ENCODE peak calls at places on chromosomes 4 and X, in nine cellular contexts. S is A673; B is left cardiac atrium; H is non-pigmented ciliary epithelial cell; E is PC-9; X is upper lobe of left lung; N is IMR-90; C is activated effector memory CD4-positive, alpha-beta T cell treated with Interleukin-2 at 50 U/mL for 16 hours; T is Caco-2. J is an unnamed sample.

GRCh38 chr4:152536545-152537182 is 772 bp upstream of the FBXW7 start:
- DNase-seq in S (peak), B (no peak), H (peak), E (no peak), X (no peak), N (peak), C (no peak), T (no peak), J (peak)

GRCh38 chr4:93147524-93148212 is 680.9 kb upstream of the ATOH1 start:
- DNase-seq in S (peak), B (no peak), H (no peak), E (no peak), X (no peak), N (no peak), C (no peak), T (no peak), J (no peak)

GRCh38 chr4:53529025-53529424 is 62.3 kb downstream of the LNX1 start:
- DNase-seq in S (no peak), B (no peak), H (no peak), E (no peak), X (no peak), N (no peak), C (no peak), T (no peak), J (no peak)

GRCh38 chr4:87499415-87500106 is 29.6 kb downstream of the SPARCL1 start:
- DNase-seq in S (no peak), B (no peak), H (no peak), E (no peak), X (no peak), N (no peak), C (no peak), T (no peak), J (no peak)

GRCh38 chrX:16160729-16161128 is 6.6 kb upstream of the MAGEB17 start:
- DNase-seq in S (no peak), B (no peak), H (peak), E (peak), X (no peak), N (peak), C (no peak), T (no peak), J (no peak)

GRCh38 chrX:24463077-24463476 is 2.0 kb upstream of the PDK3 start:
- DNase-seq in S (no peak), B (no peak), H (no peak), E (no peak), X (no peak), N (no peak), C (no peak), T (no peak), J (no peak)

GRCh38 chr4:67542076-67542475 is 3.2 kb downstream of the CENPC start:
- DNase-seq in S (no peak), B (no peak), H (no peak), E (no peak), X (no peak), N (no peak), C (no peak), T (no peak), J (no peak)

GRCh38 chr4:183960021-183960420 is 54.9 kb downstream of the STOX2 start:
- DNase-seq in S (peak), B (peak), H (no peak), E (no peak), X (peak), N (peak), C (no peak), T (peak), J (no peak)

GRCh38 chrX:41118156-41118555 is 32.9 kb downstream of the USP9X start:
- DNase-seq in S (no peak), B (no peak), H (no peak), E (no peak), X (no peak), N (no peak), C (no peak), T (no peak), J (no peak)

GRCh38 chr4:24862073-24862751 is 50.6 kb downstream of the CCDC149 start:
- DNase-seq in S (no peak), B (no peak), H (no peak), E (no peak), X (no peak), N (no peak), C (no peak), T (no peak), J (no peak)

GRCh38 chr4:180962268-180962667 is 1280.9 kb upstream of the TENM3 start:
- DNase-seq in S (no peak), B (no peak), H (no peak), E (no peak), X (no peak), N (no peak), C (no peak), T (no peak), J (no peak)

GRCh38 chrX:460116-460515 is 73.4 kb upstream of the PPP2R3B start:
- DNase-seq in S (no peak), B (no peak), H (no peak), E (no peak), X (no peak), N (no peak), C (no peak), T (no peak), J (no peak)

GRCh38 chrX:10620121-10620699 is at the start of gene MID1:
- DNase-seq in S (peak), B (peak), H (no peak), E (peak), X (peak), N (peak), C (no peak), T (peak), J (peak)

GRCh38 chr4:104870495-104871228 is 276.0 kb upstream of the TET2 start:
- DNase-seq in S (no peak), B (no peak), H (no peak), E (no peak), X (no peak), N (no peak), C (no peak), T (no peak), J (no peak)

GRCh38 chrX:22351966-22352365 is 79.3 kb downstream of the CBLL2 start:
- DNase-seq in S (no peak), B (no peak), H (no peak), E (no peak), X (no peak), N (no peak), C (no peak), T (no peak), J (no peak)

GRCh38 chr4:94332983-94333590 is 9.5 kb downstream of the HPGDS start:
- DNase-seq in S (no peak), B (no peak), H (no peak), E (no peak), X (no peak), N (no peak), C (no peak), T (peak), J (no peak)

GRCh38 chr4:16721618-16722291 is 176.7 kb downstream of the LDB2 start:
- DNase-seq in S (peak), B (peak), H (peak), E (no peak), X (no peak), N (peak), C (no peak), T (peak), J (no peak)

GRCh38 chr4:1072830-1073446 is 40.4 kb downstream of the RNF212 start:
- DNase-seq in S (peak), B (peak), H (no peak), E (no peak), X (peak), N (peak), C (peak), T (peak), J (no peak)

GRCh38 chr4:89001647-89002518 is 55.1 kb downstream of the FAM13A start:
- DNase-seq in S (no peak), B (no peak), H (no peak), E (no peak), X (no peak), N (no peak), C (no peak), T (no peak), J (no peak)

GRCh38 chr4:98663226-98664006 is 5.0 kb upstream of the TSPAN5 start:
- DNase-seq in S (no peak), B (no peak), H (no peak), E (no peak), X (no peak), N (no peak), C (no peak), T (no peak), J (no peak)

GRCh38 chr4:24736066-24736465 is 59.3 kb upstream of the SOD3 start:
- DNase-seq in S (peak), B (no peak), H (no peak), E (no peak), X (peak), N (peak), C (no peak), T (no peak), J (no peak)

GRCh38 chr4:183852910-183853555 is 52.1 kb upstream of the STOX2 start:
- DNase-seq in S (no peak), B (no peak), H (no peak), E (no peak), X (no peak), N (no peak), C (no peak), T (no peak), J (no peak)

GRCh38 chr4:6364581-6364980 is 94.9 kb downstream of the WFS1 start:
- DNase-seq in S (no peak), B (no peak), H (no peak), E (no peak), X (no peak), N (no peak), C (no peak), T (no peak), J (no peak)

GRCh38 chrX:152901816-152902501 is 4.1 kb downstream of the ZNF185 start:
- DNase-seq in S (no peak), B (no peak), H (no peak), E (peak), X (no peak), N (no peak), C (no peak), T (no peak), J (no peak)

GRCh38 chr4:8435656-8436121 is 4.8 kb downstream of the ACOX3 start:
- DNase-seq in S (no peak), B (no peak), H (no peak), E (no peak), X (peak), N (peak), C (peak), T (peak), J (no peak)

GRCh38 chr4:159069922-159070321 is 33.0 kb upstream of the RAPGEF2 start:
- DNase-seq in S (peak), B (no peak), H (peak), E (no peak), X (no peak), N (peak), C (no peak), T (no peak), J (no peak)

GRCh38 chr4:72365981-72366380 is 203.0 kb downstream of the ADAMTS3 start:
- DNase-seq in S (no peak), B (no peak), H (no peak), E (no peak), X (no peak), N (no peak), C (no peak), T (no peak), J (no peak)

GRCh38 chrX:40140706-40141499 is 43.1 kb upstream of the BCOR start:
- DNase-seq in S (no peak), B (peak), H (no peak), E (no peak), X (peak), N (peak), C (no peak), T (no peak), J (peak)

GRCh38 chr4:169115897-169116254 is 105.8 kb upstream of the CBR4 start:
- DNase-seq in S (peak), B (no peak), H (peak), E (peak), X (peak), N (peak), C (no peak), T (peak), J (peak)

GRCh38 chr4:62431513-62431912 is 1231.4 kb downstream of the ADGRL3 start:
- DNase-seq in S (no peak), B (no peak), H (no peak), E (no peak), X (no peak), N (no peak), C (no peak), T (no peak), J (no peak)

GRCh38 chr4:168309781-168310180 is 8.8 kb downstream of the DDX60 start:
- DNase-seq in S (peak), B (no peak), H (no peak), E (no peak), X (no peak), N (peak), C (no peak), T (no peak), J (no peak)

GRCh38 chr4:108991929-108992328 is 229.1 kb upstream of the ETNPPL start:
- DNase-seq in S (peak), B (no peak), H (peak), E (no peak), X (no peak), N (peak), C (no peak), T (no peak), J (no peak)

GRCh38 chr4:18935956-18936355 is 914.4 kb upstream of the LCORL start:
- DNase-seq in S (peak), B (no peak), H (no peak), E (no peak), X (no peak), N (no peak), C (no peak), T (no peak), J (no peak)

GRCh38 chr4:77395481-77395880 is 210.1 kb upstream of the CXCL13 start:
- DNase-seq in S (no peak), B (no peak), H (no peak), E (no peak), X (no peak), N (no peak), C (no peak), T (no peak), J (no peak)

GRCh38 chrX:74923942-74924448 is 1.3 kb downstream of the NEXMIF start:
- DNase-seq in S (peak), B (peak), H (no peak), E (no peak), X (no peak), N (no peak), C (no peak), T (no peak), J (no peak)

GRCh38 chr4:12852338-12853307 is 631.5 kb downstream of the RAB28 start:
- DNase-seq in S (peak), B (no peak), H (peak), E (peak), X (no peak), N (peak), C (no peak), T (no peak), J (no peak)

GRCh38 chr4:55733874-55734437 is 85.6 kb upstream of the EXOC1L start:
- DNase-seq in S (peak), B (peak), H (no peak), E (peak), X (peak), N (peak), C (no peak), T (no peak), J (no peak)

GRCh38 chrX:14672611-14673172 is 143.4 kb downstream of the GLRA2 start:
- DNase-seq in S (no peak), B (no peak), H (no peak), E (no peak), X (no peak), N (no peak), C (no peak), T (no peak), J (no peak)

J was measured in ascending aorta.